ENCODE peak calls at places on chromosome 1, in eight cellular contexts. V is fibroblast of mammary gland, L is AG09309, P is endothelial cell, G is upper lobe of right lung, K is cardiac fibroblast, H is neural progenitor cell, W is GM10248. R is an unnamed sample.

GRCh38 chr1:20185834-20186782 is at the start of the genes PLA2G2C and UBXN10:
- DNase-seq in L (no peak), W (peak), K (no peak), V (no peak), P (peak), G (peak), H (peak), R (peak)

GRCh38 chr1:38953433-38953860 is 11.8 kb upstream of the RHBDL2 start:
- DNase-seq in V (peak), G (no peak), W (no peak), H (peak), K (no peak), P (no peak), L (no peak), R (no peak)

GRCh38 chr1:43914576-43915525 is 18.8 kb upstream of the ARTN start:
- DNase-seq in W (no peak), V (no peak), H (no peak), L (no peak), G (no peak), P (no peak), K (no peak), R (no peak)

GRCh38 chr1:74205236-74205635 is 7.2 kb downstream of the FPGT start:
- DNase-seq in H (peak), L (no peak), K (peak), P (no peak), V (no peak), G (no peak), W (no peak), R (no peak)

GRCh38 chr1:7350804-7351203 is 420.3 kb upstream of the VAMP3 start:
- DNase-seq in V (no peak), H (no peak), P (no peak), K (no peak), L (no peak), W (no peak), G (no peak), R (no peak)

GRCh38 chr1:47776554-47777156 is 220.5 kb downstream of the TRABD2B start:
- DNase-seq in P (peak), L (no peak), H (peak), V (no peak), K (no peak), G (no peak), W (no peak), R (no peak)

GRCh38 chr1:210448293-210448892 is 119.7 kb downstream of the HHAT start:
- DNase-seq in V (peak), K (peak), G (no peak), L (peak), H (peak), P (peak), W (peak), R (peak)

GRCh38 chr1:231929311-231929710 is 302.7 kb downstream of the DISC1 start:
- DNase-seq in H (peak), G (no peak), V (peak), W (no peak), P (no peak), K (peak), L (peak), R (no peak)

GRCh38 chr1:18299441-18300338 is 181.0 kb upstream of the KLHDC7A start:
- DNase-seq in G (no peak), L (no peak), K (peak), P (peak), H (peak), V (peak), W (peak), R (peak)

GRCh38 chr1:156717411-156717810 is 10.9 kb upstream of the METTL25B start:
- DNase-seq in G (no peak), H (no peak), V (no peak), L (no peak), W (no peak), K (no peak), P (no peak), R (no peak)

GRCh38 chr1:219927956-219928790 is at the start of gene SLC30A10:
- DNase-seq in V (peak), K (peak), G (no peak), P (peak), W (peak), H (peak), L (no peak), R (peak)

GRCh38 chr1:107559881-107560280 is 405.1 kb downstream of the VAV3 start:
- DNase-seq in P (no peak), G (no peak), W (no peak), L (no peak), V (peak), H (no peak), K (no peak), R (no peak)

GRCh38 chr1:87956072-87956471 is 627.4 kb downstream of the LMO4 start:
- DNase-seq in K (peak), G (no peak), L (peak), W (no peak), V (peak), P (no peak), H (peak), R (no peak)

GRCh38 chr1:94871031-94871430 is 50.9 kb downstream of the SLC44A3 start:
- DNase-seq in V (peak), P (no peak), G (no peak), W (no peak), L (no peak), H (no peak), K (peak), R (no peak)

GRCh38 chr1:24329797-24330543 is 10.8 kb downstream of the GRHL3 start:
- DNase-seq in H (no peak), G (no peak), L (no peak), V (no peak), W (no peak), P (no peak), K (peak), R (no peak)

GRCh38 chr1:156399355-156400125 is 30.5 kb downstream of the RHBG start:
- DNase-seq in H (peak), V (no peak), W (no peak), L (no peak), K (no peak), P (no peak), G (no peak), R (no peak)

GRCh38 chr1:15418811-15419515 is 9.3 kb downstream of the EFHD2 start:
- DNase-seq in H (no peak), L (no peak), V (no peak), K (peak), G (no peak), W (no peak), P (no peak), R (no peak)

GRCh38 chr1:163885510-163885909 is 563.8 kb downstream of the NUF2 start:
- DNase-seq in V (no peak), H (no peak), L (no peak), W (no peak), P (no peak), G (no peak), K (no peak), R (no peak)

GRCh38 chr1:236608930-236609726 is 4.8 kb upstream of the HEATR1 start:
- DNase-seq in P (peak), H (peak), K (peak), V (peak), L (peak), W (no peak), G (no peak), R (peak)

GRCh38 chr1:169472759-169473158 is 13.0 kb downstream of the SLC19A2 start:
- DNase-seq in P (no peak), K (no peak), H (no peak), W (no peak), G (no peak), L (no peak), V (no peak), R (no peak)

GRCh38 chr1:172275478-172275877 is 145.0 kb upstream of the C1orf105 start:
- DNase-seq in K (no peak), H (no peak), G (no peak), P (no peak), V (no peak), L (no peak), W (no peak), R (no peak)

GRCh38 chr1:33256701-33257387 is 552 bp downstream of the ZNF362 start:
- DNase-seq in H (peak), K (peak), L (no peak), G (peak), W (peak), P (peak), V (peak), R (peak)

GRCh38 chr1:45566722-45567121 is 16.1 kb downstream of the AKR1A1 start:
- DNase-seq in K (no peak), L (no peak), V (peak), G (peak), W (no peak), H (no peak), P (no peak), R (no peak)

GRCh38 chr1:41296476-41296875 is 54.4 kb upstream of the SCMH1 start:
- DNase-seq in W (no peak), G (no peak), H (no peak), P (no peak), K (no peak), V (no peak), L (no peak), R (no peak)

GRCh38 chr1:214423045-214423444 is 128.4 kb downstream of the PTPN14 start:
- DNase-seq in P (no peak), L (no peak), K (no peak), H (no peak), V (no peak), G (no peak), W (no peak), R (no peak)

GRCh38 chr1:217462159-217462558 is 168.7 kb downstream of the GPATCH2 start:
- DNase-seq in W (no peak), V (peak), H (no peak), G (no peak), P (no peak), L (no peak), K (peak), R (no peak)

GRCh38 chr1:54407957-54408700 is 1.9 kb upstream of the SSBP3 start:
- DNase-seq in H (peak), P (no peak), L (peak), V (peak), G (no peak), W (no peak), K (peak), R (no peak)

GRCh38 chr1:39410915-39411436 is 80.5 kb upstream of the BMP8A start:
- DNase-seq in V (peak), P (peak), K (peak), W (peak), G (peak), L (peak), H (peak), R (peak)

GRCh38 chr1:178192686-178193085 is 98.8 kb downstream of the RASAL2 start:
- DNase-seq in L (peak), H (no peak), W (no peak), P (peak), K (peak), G (no peak), V (peak), R (no peak)

GRCh38 chr1:157326173-157326859 is 188.1 kb upstream of the ETV3 start:
- DNase-seq in W (no peak), G (no peak), L (no peak), K (no peak), P (no peak), H (no peak), V (no peak), R (no peak)

GRCh38 chr1:200838676-200839445 is 33.9 kb upstream of the GPR25 start:
- DNase-seq in P (no peak), H (no peak), K (peak), L (peak), G (no peak), W (no peak), V (peak), R (no peak)

GRCh38 chr1:237671935-237672334 is 218.8 kb downstream of the ZP4 start:
- DNase-seq in L (no peak), W (no peak), G (no peak), P (no peak), K (no peak), H (no peak), V (no peak), R (no peak)

GRCh38 chr1:237670296-237670695 is 220.4 kb downstream of the ZP4 start:
- DNase-seq in P (no peak), H (no peak), K (no peak), W (no peak), L (no peak), G (no peak), V (no peak), R (no peak)

GRCh38 chr1:237671262-237671661 is 219.5 kb downstream of the ZP4 start:
- DNase-seq in G (no peak), V (no peak), H (no peak), L (no peak), W (no peak), P (no peak), K (no peak), R (no peak)

GRCh38 chr1:237677979-237678378 is 212.7 kb downstream of the ZP4 start:
- DNase-seq in H (no peak), L (no peak), G (no peak), V (peak), K (peak), W (no peak), P (no peak), R (no peak)

DNA sequence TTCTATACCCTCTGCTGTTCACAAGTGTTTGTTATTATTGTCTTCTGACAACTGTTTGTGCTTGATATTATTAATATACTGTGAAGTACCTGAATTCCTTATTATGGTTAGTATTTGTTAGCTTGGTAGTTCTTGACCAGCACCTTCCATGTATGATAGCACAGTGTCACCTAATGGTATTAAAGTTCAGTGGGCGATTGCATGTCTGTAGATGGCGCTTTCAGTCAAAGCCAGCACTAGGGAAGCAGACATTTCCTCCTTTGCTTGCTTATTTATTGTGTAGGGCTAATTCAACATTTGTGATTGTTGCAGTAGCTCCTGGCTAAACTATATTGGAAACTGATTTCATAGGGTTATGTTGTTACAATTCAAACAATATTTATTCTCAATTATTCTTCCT is 218.0 kb downstream of the ZP4 start:
- DNase-seq in P (no peak), V (no peak), L (no peak), G (no peak), H (peak), W (no peak), K (no peak), R (no peak)
- TF ChIP-seq CTCF in P (no peak), V (no peak), L (no peak), G (no peak), H (peak), W (peak), K (no peak), R (no peak)

GRCh38 chr1:235302143-235302542 is 25.8 kb downstream of the ARID4B start:
- DNase-seq in W (no peak), K (no peak), V (no peak), P (no peak), L (no peak), H (no peak), G (no peak), R (no peak)
- TF ChIP-seq CTCF in W (no peak), K (no peak), V (no peak), P (no peak), L (no peak), H (no peak), G (no peak), R (no peak)

GRCh38 chr1:184208622-184209021 is 157.1 kb downstream of the TSEN15 start:
- DNase-seq in L (no peak), K (no peak), G (no peak), P (no peak), W (no peak), H (no peak), V (no peak), R (no peak)

GRCh38 chr1:184214128-184214527 is 162.6 kb downstream of the TSEN15 start:
- DNase-seq in W (no peak), H (no peak), G (peak), P (no peak), V (no peak), L (no peak), K (no peak), R (no peak)

GRCh38 chr1:184212649-184213314 is 161.3 kb downstream of the TSEN15 start:
- DNase-seq in P (no peak), G (no peak), W (no peak), L (peak), H (no peak), V (peak), K (peak), R (no peak)

GRCh38 chr1:184210048-184210447 is 158.5 kb downstream of the TSEN15 start:
- DNase-seq in P (no peak), V (peak), K (no peak), L (peak), H (no peak), G (no peak), W (no peak), R (no peak)

GRCh38 chr1:184210822-184211221 is 159.3 kb downstream of the TSEN15 start:
- DNase-seq in H (no peak), K (no peak), V (no peak), W (no peak), L (no peak), G (no peak), P (no peak), R (no peak)
- TF ChIP-seq CTCF in H (peak), K (no peak), V (no peak), W (no peak), L (no peak), G (no peak), P (no peak), R (no peak)

DNA sequence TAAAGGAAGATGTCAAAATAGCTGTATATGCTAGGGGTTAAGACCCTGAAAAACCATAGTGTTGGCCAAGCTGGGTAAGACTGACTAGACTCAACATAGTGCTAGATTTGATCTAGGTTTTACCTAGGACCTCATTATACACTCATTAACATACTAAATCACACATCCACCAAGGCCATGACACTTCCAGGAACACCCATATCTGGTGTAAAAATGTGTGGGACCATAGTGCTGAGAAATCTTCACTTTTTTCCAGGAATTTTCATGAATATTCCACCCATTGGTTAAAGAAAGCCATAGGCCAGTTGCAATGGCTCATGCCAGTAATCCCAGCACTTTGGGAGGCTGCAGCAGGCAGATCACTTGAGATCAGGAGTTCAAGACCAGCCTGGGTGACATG is 34.0 kb upstream of the ACADM start:
- DNase-seq in H (no peak), P (no peak), G (no peak), V (no peak), K (no peak), L (no peak), W (no peak), R (no peak)
- TF ChIP-seq CTCF in H (no peak), P (no peak), G (no peak), V (no peak), K (no peak), L (no peak), W (no peak), R (no peak)